ENCODE peak calls at places on chromosomes 7 and 10, in six cellular contexts. R is AG09309, F is endothelial cell, I is HEK293T, W is sigmoid colon, D is stomach. C is an unnamed sample.

GRCh38 chr7:29285861-29286260 is 91.3 kb downstream of the CHN2 start:
- DNase-seq in F (no peak), W (no peak), D (no peak), R (no peak), I (no peak), C (no peak)

GRCh38 chr10:104548090-104548489 is 93.0 kb upstream of the SORCS3 start:
- DNase-seq in W (no peak), I (no peak), R (no peak), F (peak; percentile 34), D (no peak), C (no peak)

GRCh38 chr10:91220954-91221696 is 662 bp downstream of the PCGF5 start:
- DNase-seq in F (peak; percentile 26), R (no peak), W (peak; percentile 63), I (no peak), D (peak; percentile 30), C (peak; percentile 46)

GRCh38 chr7:75915416-75916156 is 631 bp downstream of the POR start:
- DNase-seq in R (no peak), F (peak; percentile 10), D (peak; percentile 38), W (peak; percentile 77), I (no peak), C (peak; percentile 53)

GRCh38 chr7:149252378-149252777 is 9.6 kb upstream of the ZNF783 start:
- DNase-seq in D (no peak), I (no peak), F (no peak), W (no peak), R (no peak), C (no peak)

GRCh38 chr10:125756196-125756595 is 19.4 kb downstream of the MMP21 start:
- DNase-seq in F (no peak), I (no peak), R (no peak), W (no peak), D (no peak), C (no peak)

GRCh38 chr10:69421611-69422308 is 5.0 kb upstream of the TACR2 start:
- DNase-seq in R (no peak), W (peak; percentile 98), D (no peak), F (no peak), I (no peak), C (no peak)

GRCh38 chr7:159197066-159197975 is 52.7 kb upstream of the VIPR2 start:
- DNase-seq in F (no peak), W (no peak), I (no peak), D (no peak), R (no peak), C (peak; percentile 86)

GRCh38 chr7:131161103-131161502 is 166.6 kb upstream of the MKLN1 start:
- DNase-seq in D (no peak), W (no peak), I (no peak), F (no peak), R (no peak), C (no peak)

GRCh38 chr10:63055705-63056104 is 77.4 kb upstream of the NRBF2 start:
- DNase-seq in I (no peak), W (no peak), F (no peak), R (no peak), D (no peak), C (no peak)

GRCh38 chr10:90847436-90847835 is 10.4 kb downstream of the HTR7 start:
- DNase-seq in W (no peak), F (no peak), I (no peak), R (no peak), D (no peak), C (peak; percentile 41)

GRCh38 chr7:121182902-121183301 is 145.9 kb upstream of the WNT16 start:
- DNase-seq in W (no peak), D (no peak), I (no peak), R (no peak), F (no peak), C (no peak)

GRCh38 chr10:97321807-97322195 is 2.7 kb downstream of the FRAT1 start:
- DNase-seq in I (no peak), D (no peak), W (no peak), F (no peak), R (no peak), C (no peak)

GRCh38 chr7:2575733-2576350 is 17.1 kb downstream of the IQCE start:
- DNase-seq in I (no peak), W (no peak), R (no peak), F (no peak), D (no peak), C (no peak)

GRCh38 chr7:44398953-44399574 is 73.7 kb upstream of the CAMK2B start:
- DNase-seq in W (no peak), I (peak; percentile 45), F (no peak), R (no peak), D (no peak), C (no peak)

GRCh38 chr10:19325581-19325980 is 277.0 kb downstream of the MALRD1 start:
- DNase-seq in F (no peak), W (no peak), D (no peak), I (no peak), R (no peak), C (no peak)

GRCh38 chr7:91517408-91517807 is 253.2 kb downstream of the FZD1 start:
- DNase-seq in D (no peak), F (no peak), I (no peak), R (no peak), W (no peak), C (no peak)

GRCh38 chr10:9613338-9613737 is 1404.3 kb upstream of the CELF2 start:
- DNase-seq in I (no peak), F (no peak), R (no peak), W (no peak), D (no peak), C (no peak)

GRCh38 chr10:9209105-9209798 is 1154.8 kb downstream of the GATA3 start:
- DNase-seq in W (peak; percentile 69), I (peak; percentile 63), D (peak; percentile 66), R (no peak), F (peak; percentile 80), C (peak; percentile 60)

GRCh38 chr10:71263376-71263775 is 51.0 kb downstream of the UNC5B start:
- DNase-seq in I (no peak), D (no peak), R (no peak), W (no peak), F (peak; percentile 61), C (no peak)

GRCh38 chr7:30193333-30193943 is 58.7 kb downstream of the MTURN start:
- DNase-seq in W (no peak), I (no peak), R (no peak), F (no peak), D (no peak), C (no peak)

GRCh38 chr10:94334857-94335256 is 27.9 kb downstream of the NOC3L start:
- DNase-seq in W (no peak), D (no peak), R (no peak), F (no peak), I (no peak), C (no peak)

GRCh38 chr10:107579970-107580369 is 415.5 kb upstream of the SORCS1 start:
- DNase-seq in W (no peak), F (no peak), I (no peak), R (no peak), D (no peak), C (no peak)

GRCh38 chr10:118583611-118584010 is 11.8 kb downstream of the PRLHR start:
- DNase-seq in R (no peak), I (no peak), W (no peak), F (no peak), D (no peak), C (no peak)

GRCh38 chr10:28811639-28812349 is 134.5 kb downstream of the BAMBI start:
- DNase-seq in W (no peak), D (no peak), F (no peak), R (no peak), I (no peak), C (no peak)

GRCh38 chr7:98423043-98423442 is 22.2 kb upstream of the BAIAP2L1 start:
- DNase-seq in I (peak; percentile 64), D (no peak), W (no peak), F (no peak), R (no peak), C (no peak)

GRCh38 chr7:132362059-132362458 is 214.2 kb downstream of the PLXNA4 start:
- DNase-seq in R (no peak), D (no peak), I (no peak), W (no peak), F (no peak), C (no peak)

GRCh38 chr10:43453266-43453831 is 16.4 kb downstream of the ZNF487 start:
- DNase-seq in R (no peak), W (no peak), I (no peak), D (no peak), F (no peak), C (no peak)

GRCh38 chr7:108138911-108139310 is 8.8 kb upstream of the LAMB4 start:
- DNase-seq in R (no peak), D (no peak), I (no peak), F (no peak), W (no peak), C (no peak)

GRCh38 chr7:111198255-111198654 is 107.3 kb downstream of the LRRN3 start:
- DNase-seq in D (no peak), I (peak; percentile 8), W (no peak), F (no peak), R (peak; percentile 99), C (no peak)

GRCh38 chr10:82377608-82378007 is 502.6 kb downstream of the NRG3 start:
- DNase-seq in D (no peak), I (no peak), W (no peak), R (no peak), F (peak; percentile 22), C (no peak)

GRCh38 chr10:22334414-22335203 is 10.7 kb upstream of the SPAG6 start:
- DNase-seq in R (no peak), D (no peak), F (peak; percentile 56), I (no peak), W (no peak), C (no peak)